ENCODE peak calls at places on chromosomes 7 and 10, in four cellular contexts. F is K562, Q is HepG2, K is GM12878. V is an unnamed sample.

GRCh38 chr10:124697837-124698559 is 46.2 kb downstream of the FAM53B start:
- DNase-seq in F (no peak), Q (no peak), K (no peak), V (peak)

GRCh38 chr7:19674266-19674960 is 34.4 kb downstream of the POLR1F start:
- DNase-seq in F (no peak), Q (no peak), K (no peak), V (no peak)

GRCh38 chr10:86798030-86798429 is 41.6 kb downstream of the BMPR1A start:
- DNase-seq in F (no peak), Q (no peak), K (no peak), V (no peak)

GRCh38 chr10:95440756-95441546 is 120.2 kb downstream of the SORBS1 start:
- DNase-seq in F (no peak), Q (peak), K (peak), V (no peak)

GRCh38 chr7:22726849-22727792 is at the start of gene IL6:
- DNase-seq in F (peak), Q (peak), K (no peak), V (no peak)

GRCh38 chr7:140591178-140591902 is 49.3 kb downstream of the DENND2A start:
- DNase-seq in F (no peak), Q (no peak), K (no peak), V (no peak)

GRCh38 chr7:93977551-93977950 is 26.6 kb downstream of the BET1 start:
- DNase-seq in F (no peak), Q (no peak), K (no peak), V (no peak)

GRCh38 chr10:95354130-95354529 is 63.3 kb upstream of the PDLIM1 start:
- DNase-seq in F (no peak), Q (no peak), K (no peak), V (no peak)

GRCh38 chr10:21724020-21724589 is 190.1 kb downstream of the MLLT10 start:
- DNase-seq in F (no peak), Q (no peak), K (no peak), V (peak)

GRCh38 chr7:151599401-151600227 is 79.9 kb upstream of the RHEB start:
- DNase-seq in F (no peak), Q (no peak), K (no peak), V (peak)

GRCh38 chr10:110175406-110175805 is 32.0 kb upstream of the MXI1 start:
- DNase-seq in F (no peak), Q (no peak), K (no peak), V (no peak)

GRCh38 chr7:69192134-69192533 is 406.1 kb upstream of the AUTS2 start:
- DNase-seq in F (no peak), Q (no peak), K (no peak), V (no peak)

GRCh38 chr7:129493555-129493954 is 8.8 kb upstream of the SMKR1 start:
- DNase-seq in F (no peak), Q (no peak), K (no peak), V (no peak)

GRCh38 chr7:141145630-141145982 is 71.7 kb downstream of the TMEM178B start:
- DNase-seq in F (no peak), Q (no peak), K (no peak), V (no peak)

GRCh38 chr7:14071045-14071444 is 81.6 kb upstream of the ETV1 start:
- DNase-seq in F (no peak), Q (no peak), K (no peak), V (no peak)

GRCh38 chr7:151252961-151253691 is 4.6 kb upstream of the SMARCD3 start:
- DNase-seq in F (no peak), Q (no peak), K (no peak), V (no peak)

GRCh38 chr7:81846398-81846797 is 76.6 kb upstream of the HGF start:
- DNase-seq in F (no peak), Q (no peak), K (peak), V (no peak)

GRCh38 chr7:83648464-83649241 is at the start of gene SEMA3E:
- DNase-seq in F (no peak), Q (no peak), K (no peak), V (peak)

DNA sequence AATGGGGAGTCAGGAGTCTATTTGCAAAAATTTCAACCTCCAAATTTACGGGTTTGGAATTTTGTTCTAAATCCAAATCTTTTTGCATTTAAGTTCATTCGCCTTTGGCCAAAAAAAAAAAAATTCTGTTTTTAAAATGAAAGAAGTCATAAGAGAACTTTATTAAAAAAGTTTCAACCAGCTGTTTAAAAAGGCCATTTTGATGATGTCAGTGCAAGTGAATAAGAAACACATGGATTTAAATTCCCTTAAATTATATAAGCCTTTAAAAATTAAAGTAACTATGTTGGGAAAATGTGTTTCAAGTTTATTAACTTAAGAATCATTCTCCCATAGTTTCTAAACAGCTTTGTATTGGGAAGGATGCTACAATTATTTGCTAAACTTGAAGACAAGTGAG is 127.6 kb downstream of the TMEM26 start:
- DNase-seq in F (no peak), Q (no peak), K (no peak), V (no peak)
- TF ChIP-seq MYC in F (no peak), Q (no peak), K (no peak), V (no peak)

DNA sequence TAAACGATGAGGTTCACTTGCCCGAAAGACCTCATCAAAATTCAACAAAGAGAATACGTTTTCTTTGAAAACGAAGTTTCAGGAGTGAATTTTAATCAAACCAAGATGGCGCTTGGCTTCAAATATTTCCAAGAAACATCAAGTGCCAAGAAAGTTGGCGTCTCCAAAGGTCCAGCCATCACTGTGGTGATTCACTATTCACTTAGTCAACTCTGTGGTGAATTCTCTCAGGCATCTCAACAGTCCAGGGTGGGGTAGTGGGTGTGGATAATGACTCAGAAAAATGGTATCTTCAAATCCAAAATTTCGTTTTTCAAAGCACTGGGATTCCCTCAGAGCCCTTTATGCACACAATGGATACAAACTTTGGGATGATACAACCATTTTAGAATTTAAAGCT is 133.1 kb downstream of the SVIL start:
- DNase-seq in F (peak), Q (no peak), K (no peak), V (peak)
- TF ChIP-seq JUNB in F (no peak), Q (no peak), K (no peak), V (no peak)

GRCh38 chr10:68231106-68231901 is 609 bp downstream of the ATOH7 start:
- DNase-seq in F (peak), Q (peak), K (no peak), V (peak)
- TF ChIP-seq SMC3 in F (no peak), Q (no peak), K (no peak), V (peak)

DNA sequence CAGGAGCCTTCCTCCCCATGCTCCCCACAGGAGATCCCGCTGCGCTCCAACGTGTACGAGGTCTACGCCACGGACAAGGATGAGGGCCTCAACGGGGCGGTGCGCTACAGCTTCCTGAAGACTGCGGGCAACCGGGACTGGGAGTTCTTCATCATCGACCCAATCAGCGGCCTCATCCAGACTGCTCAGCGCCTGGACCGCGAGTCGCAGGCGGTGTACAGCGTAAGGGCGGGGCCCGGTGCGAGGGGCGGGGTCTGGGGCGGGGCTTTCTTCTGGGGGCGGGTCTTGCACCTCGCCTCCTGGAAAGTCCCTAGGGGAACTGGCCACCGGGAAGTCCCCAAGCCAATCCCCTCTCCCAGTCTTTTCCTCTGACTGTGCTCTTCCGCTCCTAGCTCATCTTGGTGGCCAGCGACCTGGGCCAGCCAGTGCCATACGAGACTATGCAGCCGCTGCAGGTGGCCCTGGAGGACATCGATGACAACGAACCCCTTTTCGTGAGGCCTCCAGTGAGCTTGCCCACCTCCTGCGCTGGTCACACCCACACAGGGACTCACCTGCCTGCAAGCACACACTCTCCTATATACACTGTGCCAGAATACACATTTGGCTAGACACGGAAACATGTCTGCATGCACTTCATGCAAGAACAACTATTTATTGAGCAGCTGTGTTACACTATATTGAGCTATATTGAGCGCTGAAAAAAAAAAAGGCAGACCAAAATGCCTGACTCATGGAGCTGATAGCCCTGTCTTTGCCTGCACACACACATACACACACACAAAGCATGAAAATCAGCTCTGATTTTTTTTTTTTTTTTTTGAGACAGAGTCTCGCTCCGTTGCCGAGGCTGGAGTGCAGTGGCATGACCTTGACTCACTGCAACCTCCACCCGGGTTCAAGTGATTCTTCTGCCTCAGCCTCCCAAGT is 32.7 kb upstream of the VSIR start:
- DNase-seq in F (peak), Q (no peak), K (no peak), V (peak)
- TF ChIP-seq MYC in F (peak), Q (no peak), K (no peak), V (no peak)

GRCh38 chr10:84140036-84140379 is 699 bp downstream of the GHITM start:
- DNase-seq in F (peak), Q (peak), K (no peak), V (no peak)

GRCh38 chr10:84139126-84140035 is at the start of gene GHITM:
- DNase-seq in F (peak), Q (peak), K (peak), V (peak)

GRCh38 chr10:84135836-84136235 is 3.5 kb upstream of the GHITM start:
- DNase-seq in F (no peak), Q (peak), K (no peak), V (no peak)

GRCh38 chr10:84138478-84139125 is 707 bp upstream of the GHITM start:
- DNase-seq in F (peak), Q (no peak), K (no peak), V (peak)
- TF ChIP-seq JUNB in F (no peak), Q (no peak), K (no peak), V (no peak)

GRCh38 chr10:48517482-48517881 is 87.4 kb downstream of the ARHGAP22 start:
- DNase-seq in F (no peak), Q (no peak), K (no peak), V (no peak)

GRCh38 chr10:48517911-48518321 is 87.0 kb downstream of the ARHGAP22 start:
- DNase-seq in F (no peak), Q (no peak), K (no peak), V (no peak)

GRCh38 chr10:48518926-48519730 is 85.7 kb downstream of the ARHGAP22 start:
- DNase-seq in F (no peak), Q (no peak), K (no peak), V (no peak)

GRCh38 chr10:48519731-48520506 is 85.0 kb downstream of the ARHGAP22 start:
- DNase-seq in F (no peak), Q (no peak), K (no peak), V (no peak)

DNA sequence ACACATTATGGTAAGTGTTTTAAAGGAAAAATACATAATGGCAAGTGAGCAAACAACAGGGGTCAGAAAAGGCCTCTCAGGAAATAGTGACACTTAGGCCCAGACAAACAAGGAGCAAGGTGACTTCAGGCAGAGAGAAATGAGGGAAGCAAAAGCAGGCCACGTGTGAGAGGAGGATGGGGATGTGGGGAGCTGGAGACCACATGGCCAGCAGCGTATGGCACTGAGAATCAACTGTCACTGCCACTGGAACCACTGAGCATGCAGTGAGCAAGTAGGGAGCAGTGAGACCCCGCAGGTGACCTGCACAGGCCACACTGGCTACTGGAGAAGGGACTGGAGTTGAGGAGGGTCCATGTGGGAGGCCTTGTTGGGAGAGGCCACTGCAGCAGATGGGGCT is 86.5 kb downstream of the ARHGAP22 start:
- DNase-seq in F (no peak), Q (no peak), K (no peak), V (no peak)
- TF ChIP-seq SMC3 in F (no peak), Q (no peak), K (no peak), V (no peak)

GRCh38 chr7:149306854-149307253 is 44.9 kb downstream of the ZNF783 start:
- DNase-seq in F (no peak), Q (no peak), K (no peak), V (no peak)

GRCh38 chr7:149302222-149302621 is 40.2 kb downstream of the ZNF783 start:
- DNase-seq in F (no peak), Q (no peak), K (no peak), V (no peak)

GRCh38 chr7:149300751-149301150 is 38.8 kb downstream of the ZNF783 start:
- DNase-seq in F (no peak), Q (no peak), K (no peak), V (no peak)

GRCh38 chr7:149302865-149303264 is 40.9 kb downstream of the ZNF783 start:
- DNase-seq in F (no peak), Q (no peak), K (no peak), V (no peak)

GRCh38 chr7:149304006-149304405 is 42.0 kb downstream of the ZNF783 start:
- DNase-seq in F (no peak), Q (no peak), K (no peak), V (no peak)
- TF ChIP-seq MYC in F (no peak), Q (no peak), K (no peak), V (no peak)

GRCh38 chr7:29123611-29124190 is 22.6 kb downstream of the CPVL start:
- DNase-seq in F (no peak), Q (no peak), K (no peak), V (no peak)

GRCh38 chr7:29126804-29127203 is 19.5 kb downstream of the CPVL start:
- DNase-seq in F (no peak), Q (no peak), K (no peak), V (no peak)

GRCh38 chr7:29131678-29132077 is 14.7 kb downstream of the CPVL start:
- DNase-seq in F (no peak), Q (no peak), K (no peak), V (no peak)

GRCh38 chr7:29122750-29123149 is 23.6 kb downstream of the CPVL start:
- DNase-seq in F (no peak), Q (no peak), K (no peak), V (no peak)

GRCh38 chr7:29127527-29127926 is 18.8 kb downstream of the CPVL start:
- DNase-seq in F (no peak), Q (no peak), K (no peak), V (no peak)
- TF ChIP-seq JUNB in F (no peak), Q (no peak), K (no peak), V (no peak)